ENCODE peak calls at places on chromosomes 13 and 19, in ten cellular contexts. Y, W, P, U, A, Q, F, S, R and E are unnamed samples.
A peak's percentile ranks its signal among the peaks of the same experiment; 100 is the strongest.

GRCh38 chr13:63693696-63694095 is 2278.0 kb upstream of the PCDH20 start:
- DNase-seq in Y (no peak), W (no peak), P (no peak), U (no peak), A (no peak), Q (no peak), F (no peak), S (no peak), R (no peak), E (no peak)

GRCh38 chr19:13014101-13014920 is 19.0 kb downstream of the NFIX start:
- DNase-seq in Y (no peak), W (no peak), P (no peak), U (peak; percentile 56), A (no peak), Q (no peak), F (peak; percentile 59), S (no peak), R (no peak), E (peak; percentile 86)

GRCh38 chr19:2243274-2244121 is 5.6 kb upstream of the AMH start:
- DNase-seq in Y (no peak), W (no peak), P (peak; percentile 77), U (no peak), A (no peak), Q (no peak), F (no peak), S (no peak), R (no peak), E (no peak)

GRCh38 chr13:107370036-107370785 is 802.3 kb upstream of the ARGLU1 start:
- DNase-seq in Y (no peak), W (no peak), P (no peak), U (no peak), A (no peak), Q (no peak), F (no peak), S (no peak), R (no peak), E (no peak)

GRCh38 chr19:16330368-16330801 is 5.8 kb downstream of the KLF2 start:
- DNase-seq in Y (no peak), W (peak; percentile 67), P (peak; percentile 83), U (no peak), A (peak; percentile 63), Q (peak; percentile 58), F (peak; percentile 75), S (no peak), R (peak; percentile 88), E (no peak)

GRCh38 chr13:47875206-47875605 is 125.9 kb downstream of the SUCLA2 start:
- DNase-seq in Y (no peak), W (no peak), P (no peak), U (no peak), A (no peak), Q (no peak), F (no peak), S (no peak), R (no peak), E (no peak)

GRCh38 chr13:24254151-24254810 is 55.1 kb upstream of the C1QTNF9 start:
- DNase-seq in Y (no peak), W (no peak), P (no peak), U (no peak), A (no peak), Q (no peak), F (no peak), S (no peak), R (peak; percentile 52), E (no peak)

GRCh38 chr13:77460195-77460594 is 75.3 kb upstream of the SCEL start:
- DNase-seq in Y (no peak), W (peak; percentile 18), P (no peak), U (no peak), A (no peak), Q (peak; percentile 78), F (no peak), S (no peak), R (no peak), E (no peak)

GRCh38 chr19:15672580-15673175 is at the start of gene CYP4F12:
- DNase-seq in Y (peak; percentile 94), W (no peak), P (peak; percentile 11), U (no peak), A (peak; percentile 67), Q (peak; percentile 75), F (peak; percentile 92), S (no peak), R (no peak), E (no peak)

GRCh38 chr19:29530549-29531457 is 5.0 kb downstream of the VSTM2B start:
- DNase-seq in Y (no peak), W (no peak), P (no peak), U (no peak), A (no peak), Q (no peak), F (no peak), S (no peak), R (no peak), E (peak; percentile 81)
- H3K4me3 ChIP-seq in Y (no peak overlapping the region), W (no peak overlapping the region), P (no peak overlapping the region), U (no peak overlapping the region), A (no peak overlapping the region), Q (no peak overlapping the region), F (no peak overlapping the region), S (peak overlapping the region; percentile 24), R (no peak overlapping the region), E (peak overlapping the region; percentile 47)

DNA sequence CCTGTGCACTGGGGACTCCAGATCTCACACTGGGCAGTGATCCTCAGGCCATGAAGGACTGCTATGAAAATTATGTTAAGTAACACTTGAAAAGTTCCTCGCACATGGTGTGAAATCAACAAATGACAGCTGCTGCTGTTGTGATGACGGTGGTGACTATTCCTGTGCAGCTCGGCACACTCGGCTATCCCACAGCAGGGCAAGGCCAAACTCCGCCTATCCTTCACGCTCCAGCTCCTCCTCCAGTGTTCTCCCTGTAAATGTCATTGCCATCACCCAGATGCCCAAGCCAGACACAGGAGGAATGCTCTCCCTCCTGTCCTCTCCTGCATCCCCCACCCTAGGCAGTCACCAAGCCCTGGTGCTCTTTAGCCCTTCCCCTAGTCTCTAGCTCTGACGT is 31.3 kb downstream of the GRIK5 start:
- DNase-seq in Y (no peak), W (no peak), P (no peak), U (no peak), A (no peak), Q (no peak), F (no peak), S (no peak), R (no peak), E (no peak)
- H3K36me3 ChIP-seq in Y (no peaks in the 10 kb centered on the region), W (no peaks in the 10 kb centered on the region), P (no peaks in the 10 kb centered on the region), U (peaks cover 56% of the 10 kb centered on the region), A (no peaks in the 10 kb centered on the region), Q (peaks cover 23% of the 10 kb centered on the region), F (no peaks in the 10 kb centered on the region), S (no peaks in the 10 kb centered on the region), R (no peaks in the 10 kb centered on the region), E (peaks cover 18% of the 10 kb centered on the region)

DNA sequence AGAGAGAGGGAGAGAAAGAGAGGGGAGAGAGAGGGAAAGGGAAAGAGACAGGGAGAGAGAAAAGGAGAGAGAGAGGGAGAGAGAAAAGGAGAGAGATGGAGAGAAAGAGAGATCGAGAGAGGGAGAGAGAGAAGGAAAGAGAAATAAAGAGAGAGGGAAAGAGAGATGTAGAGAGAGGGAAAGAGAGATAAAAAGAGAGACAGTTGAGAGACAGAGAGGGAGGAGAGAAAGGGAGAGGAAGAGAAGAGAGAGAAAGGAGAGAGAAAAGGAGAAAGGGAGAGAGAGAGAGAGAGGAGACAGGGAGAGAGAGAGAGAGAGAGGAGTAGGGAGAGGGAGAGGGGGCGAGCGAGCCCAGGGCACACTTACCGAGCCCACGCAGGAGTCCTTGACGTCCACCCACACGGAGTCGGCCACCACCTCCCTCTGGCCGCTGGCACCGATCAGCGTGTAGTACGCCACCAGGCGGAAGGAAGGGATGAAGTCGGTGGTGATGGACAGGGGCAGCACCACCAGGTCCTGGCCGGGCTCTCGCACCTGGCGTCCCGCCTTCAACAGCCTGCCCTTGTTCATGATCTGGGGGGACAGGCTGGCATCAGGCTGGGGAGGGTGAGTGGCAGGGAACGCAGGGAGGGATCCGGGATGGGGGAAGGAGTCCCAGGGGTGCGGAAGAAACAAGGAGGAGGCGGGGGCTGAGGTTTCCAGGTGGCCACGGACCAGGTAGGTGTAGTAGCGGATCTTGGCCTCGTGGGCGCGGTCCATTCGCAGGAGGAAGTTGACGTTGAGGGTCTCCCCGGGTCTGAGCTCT is 10.0 kb downstream of the C3 start:
- DNase-seq in Y (no peak), W (no peak), P (no peak), U (peak; percentile 50), A (no peak), Q (no peak), F (no peak), S (no peak), R (no peak), E (peak; percentile 87)
- H3K4me3 ChIP-seq in Y (no peak overlapping the region), W (no peak overlapping the region), P (no peak overlapping the region), U (no peak overlapping the region), A (no peak overlapping the region), Q (no peak overlapping the region), F (no peak overlapping the region), S (no peak overlapping the region), R (no peak overlapping the region), E (no peak overlapping the region)

DNA sequence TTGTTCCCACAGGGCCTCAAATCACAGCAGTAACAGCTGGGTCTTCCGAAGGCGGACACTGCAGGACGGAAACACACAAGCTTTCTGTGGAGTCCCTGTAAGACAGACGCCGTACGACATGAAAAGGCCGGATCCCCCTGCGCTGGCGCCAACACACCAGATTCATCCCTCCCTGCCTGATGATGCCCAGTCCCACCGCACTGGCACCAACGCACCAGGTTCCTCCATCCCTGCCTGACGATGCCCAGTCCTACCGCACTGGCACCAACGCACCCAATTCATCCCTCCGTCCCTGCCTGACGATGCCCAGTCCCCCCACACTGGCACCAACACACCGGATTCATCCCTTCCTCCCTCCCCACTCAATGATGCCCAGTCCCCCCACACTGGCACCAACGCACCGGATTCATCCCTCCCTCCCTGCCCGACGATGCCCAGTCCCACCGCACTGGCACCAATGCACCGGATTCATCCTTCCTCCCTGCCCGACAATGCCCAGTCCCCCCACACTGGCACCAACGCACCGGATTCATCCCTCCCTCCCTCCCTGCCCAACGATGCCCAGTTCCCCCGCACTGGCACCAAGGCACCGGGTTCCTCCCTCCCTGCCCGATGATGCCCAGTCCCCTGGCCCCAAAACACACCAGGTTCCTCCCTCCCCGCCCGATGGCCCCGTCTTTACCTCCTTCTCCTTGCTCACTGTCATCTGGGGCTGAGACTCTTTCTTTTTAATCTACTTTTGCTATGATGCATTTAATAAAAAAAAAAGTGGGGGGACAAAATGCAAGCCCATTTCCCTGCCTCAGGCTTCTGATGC is 55.1 kb downstream of the RASA3 start:
- DNase-seq in Y (no peak), W (no peak), P (no peak), U (no peak), A (peak; percentile 51), Q (no peak), F (peak; percentile 16), S (no peak), R (no peak), E (no peak)
- H3K36me3 ChIP-seq in Y (no peaks in the 10 kb centered on the region), W (no peaks in the 10 kb centered on the region), P (no peaks in the 10 kb centered on the region), U (no peaks in the 10 kb centered on the region), A (no peaks in the 10 kb centered on the region), Q (peaks cover 18% of the 10 kb centered on the region), F (no peaks in the 10 kb centered on the region), S (no peaks in the 10 kb centered on the region), R (peaks cover 50% of the 10 kb centered on the region), E (no peaks in the 10 kb centered on the region)